ENCODE peak calls at places on chromosomes 16 and 17, in eight cellular contexts. Q, O, B, Y, H, I, X and U are unnamed samples.

GRCh38 chr16:70635356-70636016 is 10.9 kb upstream of the IL34 start:
- DNase-seq in Q (peak), O (no peak), B (peak), Y (peak), H (no peak), I (no peak), X (no peak), U (no peak)

GRCh38 chr17:75516619-75517276 is 420 bp downstream of the TSEN54 start:
- DNase-seq in Q (no peak), O (no peak), B (no peak), Y (peak), H (no peak), I (peak), X (no peak), U (peak)

GRCh38 chr16:70789927-70790447 is 11.0 kb downstream of the VAC14 start:
- DNase-seq in Q (no peak), O (no peak), B (no peak), Y (no peak), H (no peak), I (no peak), X (no peak), U (no peak)

GRCh38 chr17:79137791-79138190 is 63.2 kb downstream of the ENGASE start:
- DNase-seq in Q (no peak), O (peak), B (no peak), Y (no peak), H (no peak), I (no peak), X (no peak), U (no peak)

GRCh38 chr16:68021490-68021889 is 1.5 kb downstream of the DDX28 start:
- DNase-seq in Q (no peak), O (no peak), B (no peak), Y (no peak), H (no peak), I (no peak), X (no peak), U (no peak)

GRCh38 chr17:74452841-74453661 is 13.4 kb upstream of the CD300A start:
- DNase-seq in Q (no peak), O (no peak), B (no peak), Y (no peak), H (no peak), I (no peak), X (no peak), U (peak)

GRCh38 chr16:65842067-65842466 is 524.4 kb upstream of the CDH5 start:
- DNase-seq in Q (no peak), O (no peak), B (no peak), Y (no peak), H (no peak), I (no peak), X (no peak), U (no peak)

GRCh38 chr17:11580677-11581076 is 17.6 kb upstream of the DNAH9 start:
- DNase-seq in Q (no peak), O (no peak), B (no peak), Y (no peak), H (no peak), I (no peak), X (no peak), U (no peak)

GRCh38 chr17:9006175-9006767 is 15.0 kb upstream of the NTN1 start:
- DNase-seq in Q (no peak), O (no peak), B (no peak), Y (no peak), H (no peak), I (no peak), X (no peak), U (no peak)

GRCh38 chr16:8885674-8886592 is 3.8 kb downstream of the LITAFD start:
- DNase-seq in Q (no peak), O (peak), B (peak), Y (no peak), H (no peak), I (no peak), X (no peak), U (peak)

GRCh38 chr17:72460711-72461110 is 339.9 kb downstream of the SOX9 start:
- DNase-seq in Q (no peak), O (no peak), B (no peak), Y (no peak), H (no peak), I (no peak), X (peak), U (no peak)

GRCh38 chr17:38926290-38927070 is 1.1 kb downstream of the LASP1NB start:
- DNase-seq in Q (no peak), O (no peak), B (no peak), Y (peak), H (no peak), I (no peak), X (peak), U (no peak)

GRCh38 chr16:10988164-10988803 is 43.9 kb downstream of the CLEC16A start:
- DNase-seq in Q (no peak), O (no peak), B (no peak), Y (no peak), H (no peak), I (peak), X (no peak), U (no peak)

GRCh38 chr16:82345318-82345717 is 175.3 kb upstream of the MPHOSPH6 start:
- DNase-seq in Q (no peak), O (no peak), B (no peak), Y (no peak), H (no peak), I (no peak), X (no peak), U (no peak)

DNA sequence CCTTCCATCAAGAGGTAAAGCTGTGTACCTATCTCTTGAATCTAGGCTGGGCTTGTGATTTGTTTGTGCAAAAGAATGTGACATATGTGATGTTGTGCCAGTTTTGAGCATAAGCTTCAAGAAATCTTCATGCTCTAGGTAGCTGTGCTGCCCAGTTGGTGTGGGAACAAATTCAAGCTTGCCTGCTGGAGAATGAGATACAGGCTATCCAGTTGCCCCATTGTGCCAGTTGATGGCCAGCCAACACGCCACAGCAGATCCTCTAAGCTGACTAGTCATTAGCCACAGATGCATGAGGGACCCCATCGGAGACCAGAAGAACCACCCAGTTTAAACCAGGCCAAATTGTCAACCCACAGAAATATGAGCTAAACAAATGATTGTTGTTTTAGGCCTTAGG is 180.5 kb upstream of the MPHOSPH6 start:
- DNase-seq in Q (no peak), O (no peak), B (no peak), Y (no peak), H (no peak), I (no peak), X (no peak), U (no peak)
- TF ChIP-seq CTCF in Q (no peak), O (no peak), B (no peak), Y (no peak), H (no peak), I (no peak), X (no peak), U (no peak)

GRCh38 chr16:73028721-73029361 is 19.1 kb downstream of the ZFHX3 start:
- DNase-seq in Q (no peak), O (no peak), B (no peak), Y (no peak), H (no peak), I (no peak), X (no peak), U (no peak)

GRCh38 chr16:73032548-73033270 is 15.2 kb downstream of the ZFHX3 start:
- DNase-seq in Q (no peak), O (no peak), B (no peak), Y (no peak), H (no peak), I (no peak), X (no peak), U (no peak)

GRCh38 chr16:73033271-73033998 is 14.5 kb downstream of the ZFHX3 start:
- DNase-seq in Q (no peak), O (no peak), B (no peak), Y (no peak), H (no peak), I (no peak), X (no peak), U (no peak)

GRCh38 chr16:73028263-73028662 is 19.7 kb downstream of the ZFHX3 start:
- DNase-seq in Q (no peak), O (no peak), B (no peak), Y (no peak), H (no peak), I (no peak), X (no peak), U (no peak)

DNA sequence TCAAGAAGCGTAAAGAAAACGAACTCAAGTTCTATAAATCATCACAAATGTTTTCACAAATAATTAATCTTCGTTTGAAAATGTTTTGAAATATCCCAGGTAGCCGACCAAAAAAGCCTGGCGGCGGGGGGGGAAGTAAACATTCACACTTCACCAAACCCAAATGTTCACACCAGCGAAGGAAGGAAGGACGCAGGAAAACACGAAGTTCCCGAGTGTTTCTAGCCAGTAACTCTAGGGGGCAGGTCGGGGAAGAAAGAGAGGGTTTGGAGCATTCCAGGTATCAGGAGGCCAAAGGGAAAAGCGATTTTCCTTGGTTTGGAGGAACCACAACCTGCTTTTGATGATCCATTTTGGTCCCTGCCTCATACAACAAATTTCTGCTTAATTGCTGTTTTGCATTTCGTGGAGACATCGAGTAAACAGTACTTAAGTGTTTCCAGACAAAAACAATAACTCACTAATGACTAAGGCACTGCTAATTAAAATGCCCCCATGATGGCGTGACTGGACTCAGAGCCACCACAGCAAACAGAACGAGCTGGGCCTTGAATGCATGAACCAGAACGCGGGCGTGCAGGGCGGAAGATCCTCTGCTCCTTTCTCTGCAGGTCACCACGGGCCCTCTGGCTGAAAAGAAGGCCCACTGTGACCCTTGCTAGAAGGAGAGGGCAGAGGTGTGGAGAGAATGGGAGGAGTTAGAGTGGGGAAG is 16.6 kb downstream of the ZFHX3 start:
- DNase-seq in Q (no peak), O (no peak), B (no peak), Y (peak), H (no peak), I (no peak), X (no peak), U (no peak)
- TF ChIP-seq CTCF in Q (no peak), O (peak), B (peak), Y (peak), H (peak), I (no peak), X (no peak), U (no peak)

DNA sequence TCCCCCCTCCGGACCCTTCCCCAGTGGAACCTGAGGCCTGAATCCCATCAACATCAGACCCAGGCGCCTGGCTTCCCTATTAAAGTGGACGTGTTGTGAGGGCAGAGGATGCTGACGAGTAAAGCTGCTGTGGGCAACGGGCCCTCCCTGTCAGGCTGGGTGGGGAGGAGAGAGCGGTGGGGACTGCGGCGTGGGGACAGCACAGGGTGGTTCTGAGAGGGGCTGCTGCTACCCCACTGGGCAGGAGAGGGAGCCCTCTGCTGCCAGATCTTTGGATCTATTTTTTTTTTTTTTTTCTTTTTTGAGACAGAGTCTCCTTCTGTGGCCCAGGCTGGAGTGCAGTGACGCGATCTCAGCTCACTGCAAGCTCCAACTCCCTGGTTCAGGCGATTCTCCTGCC is 5.9 kb downstream of the CA5A start:
- DNase-seq in Q (no peak), O (peak), B (no peak), Y (no peak), H (no peak), I (peak), X (no peak), U (peak)
- TF ChIP-seq CTCF in Q (peak), O (peak), B (peak), Y (peak), H (peak), I (peak), X (no peak), U (no peak)

GRCh38 chr16:24580665-24581064 is 41.3 kb downstream of the RBBP6 start:
- DNase-seq in Q (peak), O (peak), B (peak), Y (peak), H (peak), I (no peak), X (no peak), U (no peak)
- TF ChIP-seq CTCF in Q (peak), O (peak), B (peak), Y (peak), H (peak), I (peak), X (no peak), U (no peak)

GRCh38 chr17:40445769-40446468 is 2.7 kb downstream of the IGFBP4 start:
- DNase-seq in Q (no peak), O (no peak), B (peak), Y (no peak), H (no peak), I (no peak), X (no peak), U (no peak)

GRCh38 chr17:40440166-40440565 is 3.1 kb upstream of the IGFBP4 start:
- DNase-seq in Q (no peak), O (no peak), B (no peak), Y (no peak), H (no peak), I (no peak), X (no peak), U (no peak)

GRCh38 chr17:40443988-40444899 is 994 bp downstream of the IGFBP4 start:
- DNase-seq in Q (no peak), O (no peak), B (peak), Y (no peak), H (no peak), I (no peak), X (no peak), U (no peak)

GRCh38 chr17:40442392-40443195 is 656 bp upstream of the IGFBP4 start:
- DNase-seq in Q (no peak), O (no peak), B (peak), Y (no peak), H (no peak), I (no peak), X (no peak), U (no peak)

DNA sequence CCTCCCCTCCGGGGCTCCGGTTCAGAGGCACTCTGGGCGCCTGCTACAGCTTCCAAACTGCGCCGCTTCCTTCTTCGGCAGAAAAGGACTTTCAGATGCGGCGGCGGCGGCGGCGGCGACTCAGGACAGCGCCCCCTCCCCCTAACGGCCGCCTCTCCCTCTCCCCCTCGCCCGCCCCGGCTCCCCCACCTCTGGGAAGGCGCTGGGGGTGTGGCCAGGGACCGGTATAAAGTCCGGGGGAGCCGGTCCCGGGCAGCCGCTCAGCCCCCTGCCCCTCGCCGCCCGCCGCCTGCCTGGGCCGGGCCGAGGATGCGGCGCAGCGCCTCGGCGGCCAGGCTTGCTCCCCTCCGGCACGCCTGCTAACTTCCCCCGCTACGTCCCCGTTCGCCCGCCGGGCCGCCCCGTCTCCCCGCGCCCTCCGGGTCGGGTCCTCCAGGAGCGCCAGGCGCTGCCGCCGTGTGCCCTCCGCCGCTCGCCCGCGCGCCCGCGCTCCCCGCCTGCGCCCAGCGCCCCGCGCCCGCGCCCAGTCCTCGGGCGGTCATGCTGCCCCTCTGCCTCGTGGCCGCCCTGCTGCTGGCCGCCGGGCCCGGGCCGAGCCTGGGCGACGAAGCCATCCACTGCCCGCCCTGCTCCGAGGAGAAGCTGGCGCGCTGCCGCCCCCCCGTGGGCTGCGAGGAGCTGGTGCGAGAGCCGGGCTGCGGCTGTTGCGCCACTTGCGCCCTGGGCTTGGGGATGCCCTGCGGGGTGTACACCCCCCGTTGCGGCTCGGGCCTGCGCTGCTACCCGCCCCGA is at the start of gene IGFBP4:
- DNase-seq in Q (no peak), O (peak), B (peak), Y (peak), H (no peak), I (peak), X (peak), U (peak)
- TF ChIP-seq CTCF in Q (peak), O (peak), B (no peak), Y (peak), H (peak), I (peak), X (peak), U (peak)

GRCh38 chr16:86819523-86819887 is 241.2 kb downstream of the FOXL1 start:
- DNase-seq in Q (no peak), O (no peak), B (no peak), Y (no peak), H (no peak), I (no peak), X (no peak), U (no peak)
- TF ChIP-seq CTCF in Q (peak), O (peak), B (peak), Y (peak), H (peak), I (no peak), X (no peak), U (no peak)

DNA sequence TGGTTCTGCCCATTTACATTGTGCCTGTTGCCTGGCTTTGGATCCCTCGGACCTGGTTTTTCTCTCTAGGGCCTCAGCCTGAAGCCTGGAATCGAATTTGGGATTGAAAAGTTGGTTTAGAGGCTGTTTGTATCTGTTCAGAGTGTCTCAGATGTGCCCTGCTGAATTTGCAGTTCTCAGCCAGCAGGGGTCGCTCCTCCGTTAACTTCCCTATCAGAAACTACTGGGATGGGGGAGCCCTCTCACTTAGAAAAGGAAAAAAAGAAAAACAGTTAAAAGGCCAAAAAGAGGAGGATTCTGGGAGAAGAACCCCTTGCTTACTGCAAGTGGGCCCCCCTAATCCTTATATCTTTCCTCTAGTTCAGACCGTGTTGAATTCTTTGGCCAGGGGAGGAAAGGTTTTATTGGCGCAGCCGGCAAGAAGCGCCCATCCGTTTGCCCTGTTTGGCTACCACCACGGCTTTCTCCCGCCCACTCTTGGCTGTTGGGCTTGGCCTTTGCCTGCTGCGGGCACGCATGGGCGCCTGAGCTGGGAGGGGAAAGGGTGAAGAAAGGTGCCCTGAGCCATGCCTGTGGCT is 8.7 kb downstream of the FZD2 start:
- DNase-seq in Q (no peak), O (no peak), B (no peak), Y (no peak), H (no peak), I (no peak), X (no peak), U (no peak)
- TF ChIP-seq CTCF in Q (peak), O (peak), B (peak), Y (peak), H (peak), I (peak), X (no peak), U (peak)

DNA sequence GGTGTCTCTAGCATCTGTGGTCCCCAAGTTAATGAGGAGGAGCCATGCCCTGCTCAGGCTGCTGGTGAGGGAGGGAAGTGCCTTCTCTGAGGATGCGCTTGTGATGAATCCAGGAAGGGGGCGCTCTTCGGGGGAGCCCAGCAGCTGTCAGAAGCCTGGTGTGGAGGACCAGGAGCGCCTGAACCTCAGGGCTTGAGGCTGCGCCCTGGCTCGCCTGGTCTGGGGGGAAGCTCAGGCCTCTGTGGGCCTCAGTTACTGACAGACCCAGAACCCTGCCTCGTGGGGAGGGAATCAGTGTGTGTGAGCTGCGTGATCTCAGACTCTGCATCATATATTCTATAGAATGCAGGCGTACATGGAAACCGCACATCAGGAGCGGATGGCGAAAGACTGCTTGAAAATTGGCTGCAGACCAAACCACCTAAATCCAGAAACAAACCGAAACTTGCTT is 126.1 kb downstream of the SEC14L1 start:
- DNase-seq in Q (no peak), O (peak), B (no peak), Y (no peak), H (no peak), I (peak), X (no peak), U (peak)
- TF ChIP-seq CTCF in Q (peak), O (peak), B (peak), Y (no peak), H (peak), I (peak), X (no peak), U (peak)

GRCh38 chr16:30650369-30651123 is at the start of gene PRR14:
- DNase-seq in Q (peak), O (peak), B (peak), Y (peak), H (peak), I (peak), X (peak), U (peak)
- TF ChIP-seq CTCF in Q (peak), O (no peak), B (no peak), Y (no peak), H (no peak), I (no peak), X (peak), U (peak)